ENCODE peak calls at places on chromosomes 7 and 10, in eight cellular contexts. S is T-helper 2 cell treated with Interferon-gamma antibody and Interleukin-4, amounts not matched to agents 5 μg/mL and 100 μg/mL, for 36 hours; Z is activated T-cell treated with anti-CD3 and anti-CD28 coated beads for 1 hour; C is endodermal cell; O is glutamatergic neuron; B is nephron progenitor cell; M is adrenal gland; X is body of pancreas. V is an unnamed sample.

GRCh38 chr10:120735773-120736371 is 115.3 kb upstream of the WDR11 start:
- DNase-seq in M (no peak), X (no peak), S (no peak), B (no peak), O (no peak), C (no peak), Z (no peak), V (no peak)

GRCh38 chr10:114541081-114541833 is 116.8 kb downstream of the ABLIM1 start:
- DNase-seq in Z (peak), X (peak), C (no peak), M (peak), O (no peak), S (peak), B (no peak), V (no peak)

GRCh38 chr7:19538036-19538435 is 170.8 kb downstream of the POLR1F start:
- DNase-seq in O (no peak), C (no peak), S (no peak), M (no peak), Z (no peak), X (no peak), B (no peak), V (no peak)

GRCh38 chr10:129486805-129487204 is 19.8 kb downstream of the MGMT start:
- DNase-seq in C (no peak), B (no peak), S (no peak), M (no peak), O (no peak), X (no peak), Z (no peak), V (no peak)

GRCh38 chr10:29619273-29619672 is 15.5 kb downstream of the SVIL start:
- DNase-seq in S (no peak), M (peak), X (no peak), B (no peak), O (no peak), C (no peak), Z (no peak), V (no peak)

GRCh38 chr7:2529161-2530075 is 9.8 kb downstream of the LFNG start:
- DNase-seq in O (peak), B (no peak), X (peak), M (peak), S (peak), C (no peak), Z (peak), V (no peak)

GRCh38 chr7:1632916-1633785 is 36.9 kb upstream of the ELFN1 start:
- DNase-seq in O (no peak), C (no peak), S (no peak), Z (no peak), X (no peak), M (no peak), B (no peak), V (no peak)

GRCh38 chr7:130894146-130895005 is 160.4 kb upstream of the KLF14 start:
- DNase-seq in X (peak), Z (no peak), M (peak), S (no peak), C (no peak), O (no peak), B (no peak), V (no peak)

GRCh38 chr10:129417882-129418281 is 49.2 kb upstream of the MGMT start:
- DNase-seq in X (no peak), C (no peak), O (no peak), Z (no peak), B (no peak), M (no peak), S (no peak), V (no peak)

GRCh38 chr10:31698169-31698890 is 230.3 kb downstream of the ARHGAP12 start:
- DNase-seq in M (peak), Z (no peak), O (no peak), X (peak), B (no peak), C (no peak), S (no peak), V (no peak)

GRCh38 chr7:70695804-70696104 is 436.2 kb upstream of the GALNT17 start:
- DNase-seq in S (no peak), B (no peak), X (no peak), M (no peak), C (no peak), Z (no peak), O (no peak), V (no peak)

GRCh38 chr7:72032934-72033333 is 379.2 kb downstream of the CALN1 start:
- DNase-seq in M (peak), O (no peak), C (no peak), B (no peak), S (no peak), X (peak), Z (no peak), V (no peak)

GRCh38 chr10:43202657-43203490 is 64.0 kb downstream of the RASGEF1A start:
- DNase-seq in B (peak), O (peak), M (peak), Z (no peak), C (peak), S (peak), X (peak), V (no peak)

GRCh38 chr7:105808703-105809590 is 67.5 kb downstream of the ATXN7L1 start:
- DNase-seq in B (no peak), M (no peak), S (peak), O (no peak), Z (peak), X (no peak), C (no peak), V (no peak)

GRCh38 chr10:97718178-97718577 is 4.6 kb downstream of the MARVELD1 start:
- DNase-seq in Z (no peak), X (no peak), M (no peak), S (no peak), O (no peak), C (no peak), B (no peak), V (no peak)

GRCh38 chr10:97916586-97916985 is 66.9 kb downstream of the GOLGA7B start:
- DNase-seq in C (no peak), Z (no peak), M (no peak), B (no peak), X (peak), O (no peak), S (no peak), V (no peak)

GRCh38 chr10:13462551-13462950 is 66.3 kb downstream of the BEND7 start:
- DNase-seq in O (no peak), C (no peak), B (no peak), S (no peak), Z (no peak), M (no peak), X (no peak), V (no peak)

GRCh38 chr10:46002916-46003693 is 27.3 kb downstream of the NCOA4 start:
- DNase-seq in B (no peak), M (no peak), S (no peak), O (no peak), Z (no peak), C (no peak), X (no peak), V (no peak)

GRCh38 chr10:117651121-117651520 is 108.6 kb downstream of the EMX2 start:
- DNase-seq in C (no peak), M (no peak), Z (no peak), B (no peak), X (no peak), S (no peak), O (no peak), V (no peak)

GRCh38 chr10:70977621-70978020 is 89.3 kb upstream of the PCBD1 start:
- DNase-seq in C (no peak), X (no peak), S (no peak), O (no peak), M (no peak), Z (no peak), B (no peak), V (no peak)

GRCh38 chr7:76303829-76304505 is 1.5 kb downstream of the HSPB1 start:
- DNase-seq in C (no peak), M (peak), O (no peak), Z (no peak), B (no peak), S (no peak), X (peak), V (no peak)

GRCh38 chr7:116502201-116503096 is 2.9 kb downstream of the CAV2 start:
- DNase-seq in B (no peak), M (no peak), O (no peak), S (no peak), Z (no peak), X (no peak), C (no peak), V (no peak)

GRCh38 chr10:6047847-6048246 is 14.3 kb downstream of the IL2RA start:
- DNase-seq in S (peak), B (no peak), Z (no peak), M (no peak), C (peak), X (no peak), O (no peak), V (no peak)

GRCh38 chr10:16804123-16804522 is 13.1 kb downstream of the RSU1 start:
- DNase-seq in O (no peak), M (no peak), S (no peak), Z (no peak), X (no peak), B (no peak), C (no peak), V (no peak)

GRCh38 chr7:70630647-70631457 is 501.1 kb upstream of the GALNT17 start:
- DNase-seq in M (no peak), X (no peak), O (peak), C (no peak), S (no peak), B (peak), Z (no peak), V (no peak)

GRCh38 chr7:23931633-23932032 is 221.6 kb downstream of the STK31 start:
- DNase-seq in Z (no peak), M (no peak), C (no peak), S (no peak), X (no peak), O (no peak), B (no peak), V (no peak)

GRCh38 chr7:149194799-149195179 is 557 bp upstream of the ZNF282 start:
- DNase-seq in B (no peak), Z (no peak), S (no peak), M (no peak), C (no peak), O (no peak), X (no peak), V (no peak)

GRCh38 chr10:19654576-19654975 is 161.7 kb upstream of the PLXDC2 start:
- DNase-seq in X (no peak), Z (no peak), O (no peak), C (no peak), S (no peak), B (no peak), M (no peak), V (no peak)

GRCh38 chr10:101779544-101780186 is 3.6 kb downstream of the NPM3 start:
- DNase-seq in Z (peak), M (peak), B (peak), O (peak), C (peak), S (peak), X (peak), V (no peak)